ENCODE peak calls at places on chromosomes 4 and X, in five cellular contexts. T is SK-N-SH, Q is HepG2, J is GM12878, V is K562. B is an unnamed sample.

GRCh38 chr4:158895797-158896442 is 127.1 kb downstream of the FNIP2 start:
- DNase-seq in Q (no peak), J (no peak), V (no peak), T (no peak), B (no peak)

GRCh38 chr4:150119492-150119891 is 41.2 kb downstream of the DCLK2 start:
- DNase-seq in J (no peak), V (no peak), Q (peak; percentile 61), T (no peak), B (no peak)

GRCh38 chr4:8274772-8275241 is 5.3 kb downstream of the HTRA3 start:
- DNase-seq in V (no peak), T (peak; percentile 95), J (no peak), Q (no peak), B (no peak)

GRCh38 chr4:139853309-139853708 is 187.7 kb downstream of the MGST2 start:
- DNase-seq in Q (no peak), V (no peak), T (no peak), J (no peak), B (no peak)

GRCh38 chrX:143025628-143026027 is at the start of gene SPANXN4:
- DNase-seq in V (no peak), Q (no peak), J (no peak), T (no peak), B (no peak)

GRCh38 chrX:22526339-22526738 is 253.6 kb downstream of the CBLL2 start:
- DNase-seq in J (peak; percentile 71), Q (no peak), T (no peak), V (no peak), B (no peak)

GRCh38 chr4:159420162-159421057 is 317.5 kb downstream of the RAPGEF2 start:
- DNase-seq in T (no peak), Q (peak; percentile 98), V (no peak), J (no peak), B (no peak)

GRCh38 chrX:121161501-121161933 is 114.1 kb downstream of the GLUD2 start:
- DNase-seq in J (peak; percentile 9), T (no peak), V (peak; percentile 76), Q (no peak), B (no peak)

GRCh38 chr4:137610960-137611359 is 78.7 kb upstream of the PCDH18 start:
- DNase-seq in J (no peak), T (no peak), Q (peak; percentile 1), V (no peak), B (no peak)

GRCh38 chr4:83071116-83071515 is 36.1 kb downstream of the COPS4 start:
- DNase-seq in T (no peak), V (no peak), Q (no peak), J (no peak), B (no peak)

GRCh38 chr4:155571184-155571944 is 95.3 kb upstream of the GUCY1A1 start:
- DNase-seq in T (peak; percentile 59), J (no peak), V (no peak), Q (no peak), B (no peak)

GRCh38 chrX:107747596-107748161 is 27.9 kb downstream of the TSC22D3 start:
- DNase-seq in T (no peak), Q (no peak), J (no peak), V (no peak), B (no peak)

GRCh38 chr4:101954975-101955678 is 164.6 kb downstream of the BANK1 start:
- DNase-seq in Q (no peak), J (no peak), T (no peak), V (no peak), B (no peak)

GRCh38 chr4:144402176-144402575 is 243.8 kb upstream of the HHIP start:
- DNase-seq in Q (no peak), V (no peak), T (no peak), J (no peak), B (no peak)

GRCh38 chr4:6916587-6917444 is 7.2 kb downstream of the TBC1D14 start:
- DNase-seq in T (no peak), V (peak; percentile 84), Q (no peak), J (no peak), B (peak; percentile 91)

GRCh38 chr4:119212251-119212963 is at the start of gene USP53:
- DNase-seq in V (peak; percentile 98), J (peak; percentile 71), T (peak; percentile 97), Q (peak; percentile 94), B (peak; percentile 93)

GRCh38 chrX:71195959-71196727 is 26.9 kb upstream of the GJB1 start:
- DNase-seq in T (no peak), J (no peak), Q (no peak), V (no peak), B (no peak)

GRCh38 chr4:4666693-4667642 is 125.1 kb upstream of the STX18 start:
- DNase-seq in T (peak; percentile 28), Q (no peak), J (no peak), V (no peak), B (no peak)

GRCh38 chr4:19748911-19749473 is 502.7 kb upstream of the SLIT2 start:
- DNase-seq in V (no peak), J (no peak), T (no peak), Q (no peak), B (no peak)

GRCh38 chr4:93174598-93174997 is 654.0 kb upstream of the ATOH1 start:
- DNase-seq in Q (no peak), T (no peak), J (no peak), V (no peak), B (no peak)

GRCh38 chrX:41596586-41596985 is 92.2 kb upstream of the GPR34 start:
- DNase-seq in J (peak; percentile 52), V (no peak), T (no peak), Q (no peak), B (no peak)

GRCh38 chrX:151776113-151776790 is 41.7 kb downstream of the CNGA2 start:
- DNase-seq in V (no peak), T (no peak), J (no peak), Q (no peak), B (no peak)

GRCh38 chr4:26005764-26006163 is 91.7 kb downstream of the SMIM20 start:
- DNase-seq in J (no peak), V (no peak), Q (no peak), T (no peak), B (no peak)

GRCh38 chr4:81031389-81032173 is 1.1 kb downstream of the BMP3 start:
- DNase-seq in J (no peak), T (peak; percentile 8), V (no peak), Q (no peak), B (no peak)

GRCh38 chr4:8689741-8690140 is 97.2 kb downstream of the CPZ start:
- DNase-seq in V (no peak), Q (no peak), T (no peak), J (no peak), B (no peak)

GRCh38 chrX:29477878-29478277 is 737.5 kb upstream of the MAGEB2 start:
- DNase-seq in J (no peak), T (no peak), V (no peak), Q (no peak), B (no peak)

GRCh38 chrX:48467331-48467761 is 2.7 kb downstream of the SLC38A5 start:
- DNase-seq in J (no peak), V (peak; percentile 67), T (no peak), Q (no peak), B (no peak)

DNA sequence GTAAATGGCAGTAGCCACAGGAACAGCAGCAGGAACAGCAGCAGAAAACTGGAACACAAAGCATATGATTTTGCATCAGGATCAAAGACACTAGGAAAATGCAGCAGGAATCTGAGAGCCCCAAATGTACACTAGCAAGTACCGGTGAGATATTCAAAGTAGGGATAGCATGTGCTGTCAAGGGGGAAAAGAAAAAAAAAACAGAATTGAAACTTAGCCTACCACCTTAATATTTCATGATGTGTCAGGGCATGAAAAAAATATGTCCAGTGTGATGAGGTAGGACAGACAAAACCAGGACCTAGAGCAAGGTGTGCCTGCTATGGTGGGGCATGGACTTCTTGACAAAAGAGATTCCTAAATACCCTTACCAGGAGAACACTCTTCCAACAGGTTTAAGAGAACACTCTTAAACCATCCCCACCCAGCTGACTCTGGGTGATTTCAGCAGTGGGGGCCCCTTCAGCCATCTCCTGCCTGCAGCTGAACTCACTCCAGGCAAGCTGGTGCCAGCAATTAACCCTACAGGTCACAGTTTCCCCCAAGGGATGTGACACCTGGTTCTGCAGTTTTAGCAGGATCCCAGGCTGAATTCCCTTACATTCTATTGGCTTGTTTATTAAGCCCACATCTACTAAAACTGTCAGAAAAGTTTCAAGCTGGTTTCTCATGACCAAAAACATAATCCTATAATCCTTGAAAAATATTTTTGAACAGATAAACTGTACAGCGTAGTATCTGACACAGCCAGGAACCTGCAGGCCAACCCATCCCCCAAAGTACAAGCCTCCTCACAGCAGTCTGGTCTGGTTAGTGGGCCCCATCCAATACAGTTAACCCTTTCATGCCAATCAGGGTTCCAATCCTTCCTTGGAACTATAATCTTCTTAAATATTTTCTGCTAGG is 62.9 kb upstream of the FMR1 start:
- DNase-seq in Q (no peak), J (no peak), T (no peak), V (peak; percentile 5), B (no peak)
- TF ChIP-seq REST in Q (no peak), J (no peak), T (no peak), V (no peak), B (no peak)

GRCh38 chr4:185343726-185344581 is 51.8 kb downstream of the LRP2BP start:
- DNase-seq in T (peak; percentile 66), Q (no peak), V (no peak), J (no peak), B (no peak)
- TF ChIP-seq GABPA in T (no peak), Q (no peak), V (no peak), J (no peak), B (no peak)

DNA sequence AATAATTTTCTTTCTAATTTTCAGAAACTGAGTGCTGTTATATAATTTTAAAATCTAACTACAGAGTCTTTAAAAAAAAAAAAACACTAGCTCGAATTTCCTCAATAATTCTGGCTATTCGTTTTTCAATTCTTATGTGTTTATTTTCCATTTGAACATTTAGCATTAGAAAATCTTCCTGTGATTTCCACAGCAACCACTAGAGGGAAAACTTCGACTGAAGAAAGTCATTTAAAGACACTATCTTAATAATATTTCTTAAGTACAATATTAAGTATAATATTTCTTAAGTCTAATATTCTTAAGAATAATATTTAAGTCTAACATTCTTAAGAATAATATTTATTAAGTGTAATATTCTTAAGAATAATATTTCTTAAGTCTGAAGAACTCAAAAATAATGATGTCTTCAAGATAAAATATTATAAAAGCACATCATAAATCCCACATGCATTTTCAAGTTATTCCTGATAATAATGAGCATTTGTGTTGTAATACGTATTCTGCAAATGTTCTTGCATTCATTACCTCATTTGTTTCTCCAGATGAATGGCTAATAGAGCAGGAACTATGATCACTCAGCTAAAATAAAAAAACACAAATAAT is 118.4 kb upstream of the WDR17 start:
- DNase-seq in J (no peak), Q (peak; percentile 6), T (no peak), V (no peak), B (no peak)
- TF ChIP-seq REST in J (no peak), Q (no peak), T (no peak), V (no peak), B (no peak)

GRCh38 chr4:130563891-130564418 is 1468.0 kb downstream of the C4orf33 start:
- DNase-seq in Q (no peak), J (no peak), T (no peak), V (no peak), B (no peak)
- TF ChIP-seq GABPA in Q (no peak), J (no peak), T (no peak), V (no peak), B (no peak)

GRCh38 chrX:53211391-53211978 is 13.5 kb downstream of the KDM5C start:
- DNase-seq in J (no peak), V (no peak), Q (no peak), T (no peak), B (no peak)
- TF ChIP-seq REST in J (no peak), V (no peak), Q (no peak), T (no peak), B (no peak)

GRCh38 chr4:113673450-113673849 is 88.1 kb downstream of the CAMK2D start:
- DNase-seq in T (no peak), J (no peak), Q (no peak), V (no peak), B (no peak)
- TF ChIP-seq GABPA in T (no peak), J (no peak), Q (no peak), V (no peak), B (no peak)

GRCh38 chrX:119516157-119516702 is 48.0 kb downstream of the SLC25A5 start:
- DNase-seq in Q (peak; percentile 57), V (peak; percentile 76), J (peak; percentile 39), T (peak; percentile 75), B (peak; percentile 43)
- TF ChIP-seq REST in Q (no peak), V (no peak), J (no peak), T (no peak), B (no peak)

B was measured in HL-60.